ENCODE peak calls at places on chromosome 21, in four cellular contexts. One of them, this sample, is unnamed.
A peak's percentile ranks its signal among the peaks of the same experiment; 100 is the strongest.

GRCh38 chr21:41361786-41362604 is at the start of gene MX2:
- DNase-seq in endothelial cell of umbilical vein: no peak
- DNase-seq in heart left ventricle: peak; percentile 80
- DNase-seq in prostate gland: no peak
- DNase-seq in this sample: peak; percentile 38

GRCh38 chr21:17388226-17388625 is 124.6 kb upstream of the CXADR start:
- DNase-seq in endothelial cell of umbilical vein: no peak
- DNase-seq in prostate gland: no peak
- DNase-seq in heart left ventricle: no peak
- DNase-seq in this sample: no peak

GRCh38 chr21:35849131-35849530 is 211.2 kb downstream of the SETD4 start:
- DNase-seq in prostate gland: peak; percentile 33
- DNase-seq in endothelial cell of umbilical vein: peak; percentile 38
- DNase-seq in heart left ventricle: no peak
- DNase-seq in this sample: peak; percentile 47

GRCh38 chr21:40165671-40166070 is 298.4 kb downstream of the PCP4 start:
- DNase-seq in endothelial cell of umbilical vein: no peak
- DNase-seq in heart left ventricle: no peak
- DNase-seq in prostate gland: no peak
- DNase-seq in this sample: no peak

GRCh38 chr21:14584357-14585095 is 38.4 kb upstream of the SAMSN1 start:
- DNase-seq in prostate gland: no peak
- DNase-seq in endothelial cell of umbilical vein: no peak
- DNase-seq in heart left ventricle: no peak
- DNase-seq in this sample: no peak

GRCh38 chr21:41374867-41375533 is 13.2 kb downstream of the MX2 start:
- DNase-seq in heart left ventricle: peak; percentile 5
- DNase-seq in prostate gland: no peak
- DNase-seq in endothelial cell of umbilical vein: no peak
- DNase-seq in this sample: no peak

GRCh38 chr21:26925122-26925521 is 41.8 kb downstream of the ADAMTS5 start:
- DNase-seq in heart left ventricle: no peak
- DNase-seq in prostate gland: no peak
- DNase-seq in endothelial cell of umbilical vein: no peak
- DNase-seq in this sample: no peak

GRCh38 chr21:25934130-25934529 is 199.4 kb downstream of the GABPA start:
- DNase-seq in prostate gland: no peak
- DNase-seq in endothelial cell of umbilical vein: no peak
- DNase-seq in heart left ventricle: no peak
- DNase-seq in this sample: no peak

GRCh38 chr21:32566990-32567389 is 18.3 kb downstream of the TCP10L start:
- DNase-seq in endothelial cell of umbilical vein: no peak
- DNase-seq in heart left ventricle: no peak
- DNase-seq in prostate gland: no peak
- DNase-seq in this sample: no peak

GRCh38 chr21:41707231-41707988 is 59.4 kb downstream of the RIPK4 start:
- DNase-seq in endothelial cell of umbilical vein: no peak
- DNase-seq in heart left ventricle: no peak
- DNase-seq in prostate gland: peak; percentile 64
- DNase-seq in this sample: no peak

GRCh38 chr21:26962516-26963305 is 4.2 kb downstream of the ADAMTS5 start:
- DNase-seq in endothelial cell of umbilical vein: no peak
- DNase-seq in heart left ventricle: no peak
- DNase-seq in prostate gland: no peak
- DNase-seq in this sample: no peak

GRCh38 chr21:15222711-15223110 is 157.9 kb upstream of the NRIP1 start:
- DNase-seq in heart left ventricle: no peak
- DNase-seq in prostate gland: no peak
- DNase-seq in endothelial cell of umbilical vein: no peak
- DNase-seq in this sample: no peak

GRCh38 chr21:33076600-33077329 is 6.8 kb downstream of the OLIG1 start:
- DNase-seq in endothelial cell of umbilical vein: no peak
- DNase-seq in heart left ventricle: no peak
- DNase-seq in prostate gland: no peak
- DNase-seq in this sample: no peak

GRCh38 chr21:18340387-18340942 is 63.1 kb downstream of the TMPRSS15 start:
- DNase-seq in endothelial cell of umbilical vein: no peak
- DNase-seq in heart left ventricle: no peak
- DNase-seq in prostate gland: no peak
- DNase-seq in this sample: no peak

GRCh38 chr21:44596068-44596725 is 3.9 kb upstream of the KRTAP10-6 start:
- DNase-seq in endothelial cell of umbilical vein: no peak
- DNase-seq in heart left ventricle: no peak
- DNase-seq in prostate gland: no peak
- DNase-seq in this sample: no peak

GRCh38 chr21:44592446-44593365 is at the start of gene KRTAP10-6:
- DNase-seq in heart left ventricle: no peak
- DNase-seq in endothelial cell of umbilical vein: no peak
- DNase-seq in prostate gland: no peak
- DNase-seq in this sample: no peak

GRCh38 chr21:44594406-44594916 is 2.2 kb upstream of the KRTAP10-6 start:
- DNase-seq in endothelial cell of umbilical vein: no peak
- DNase-seq in prostate gland: no peak
- DNase-seq in heart left ventricle: no peak
- DNase-seq in this sample: no peak

GRCh38 chr21:44590311-44590721 is 2.0 kb downstream of the KRTAP10-6 start:
- DNase-seq in heart left ventricle: no peak
- DNase-seq in endothelial cell of umbilical vein: no peak
- DNase-seq in prostate gland: no peak
- DNase-seq in this sample: no peak

GRCh38 chr21:44593598-44594405 is 1.5 kb upstream of the KRTAP10-6 start:
- DNase-seq in heart left ventricle: no peak
- DNase-seq in endothelial cell of umbilical vein: no peak
- DNase-seq in prostate gland: no peak
- DNase-seq in this sample: no peak
- TF ChIP-seq POLR2A in heart left ventricle: no peak
- TF ChIP-seq POLR2A in endothelial cell of umbilical vein: no peak
- TF ChIP-seq POLR2A in prostate gland: no peak
- TF ChIP-seq POLR2A in this sample: no peak

GRCh38 chr21:45923146-45923545 is 58.4 kb upstream of the COL6A1 start:
- DNase-seq in endothelial cell of umbilical vein: peak; percentile 29
- DNase-seq in heart left ventricle: peak; percentile 79
- DNase-seq in prostate gland: peak; percentile 52
- DNase-seq in this sample: peak; percentile 80

GRCh38 chr21:45922648-45923047 is 58.9 kb upstream of the COL6A1 start:
- DNase-seq in prostate gland: no peak
- DNase-seq in endothelial cell of umbilical vein: no peak
- DNase-seq in heart left ventricle: no peak
- DNase-seq in this sample: no peak

GRCh38 chr21:45920824-45921600 is 60.6 kb upstream of the COL6A1 start:
- DNase-seq in prostate gland: no peak
- DNase-seq in endothelial cell of umbilical vein: no peak
- DNase-seq in heart left ventricle: no peak
- DNase-seq in this sample: no peak

GRCh38 chr21:45919593-45919992 is 62.0 kb upstream of the COL6A1 start:
- DNase-seq in prostate gland: no peak
- DNase-seq in endothelial cell of umbilical vein: no peak
- DNase-seq in heart left ventricle: no peak
- DNase-seq in this sample: no peak

DNA sequence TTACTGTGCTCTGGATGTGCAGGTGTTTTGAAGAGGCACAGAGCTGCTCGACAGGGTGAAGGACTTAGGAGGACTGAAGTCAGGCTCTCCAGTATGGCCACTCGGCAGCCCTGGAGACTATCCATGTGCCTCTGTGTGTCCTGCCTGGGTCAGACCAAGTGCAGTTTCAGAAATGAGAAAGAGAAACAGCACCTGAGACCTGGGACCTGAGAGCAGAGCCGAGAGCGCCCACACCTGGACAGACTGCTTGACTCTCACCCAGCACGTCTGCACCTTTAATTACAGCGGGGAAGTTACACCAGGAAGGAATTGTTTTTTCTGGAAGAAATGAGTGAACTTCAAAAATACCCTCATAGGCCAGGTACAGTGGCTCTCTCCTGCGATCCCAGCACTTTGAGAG is 59.7 kb upstream of the COL6A1 start:
- DNase-seq in heart left ventricle: no peak
- DNase-seq in prostate gland: no peak
- DNase-seq in endothelial cell of umbilical vein: no peak
- DNase-seq in this sample: no peak
- TF ChIP-seq CTCF in heart left ventricle: no peak
- TF ChIP-seq CTCF in prostate gland: no peak
- TF ChIP-seq CTCF in endothelial cell of umbilical vein: no peak
- TF ChIP-seq CTCF in this sample: no peak

GRCh38 chr21:42734323-42734971 is 81.0 kb downstream of the PDE9A start:
- DNase-seq in heart left ventricle: no peak
- DNase-seq in endothelial cell of umbilical vein: no peak
- DNase-seq in prostate gland: no peak
- DNase-seq in this sample: no peak
- TF ChIP-seq POLR2A in heart left ventricle: no peak
- TF ChIP-seq POLR2A in endothelial cell of umbilical vein: no peak
- TF ChIP-seq POLR2A in prostate gland: no peak
- TF ChIP-seq POLR2A in this sample: no peak

GRCh38 chr21:28799926-28800325 is 192.8 kb downstream of the LTN1 start:
- DNase-seq in heart left ventricle: no peak
- DNase-seq in endothelial cell of umbilical vein: no peak
- DNase-seq in prostate gland: no peak
- DNase-seq in this sample: no peak

GRCh38 chr21:28801906-28802305 is 190.8 kb downstream of the LTN1 start:
- DNase-seq in heart left ventricle: no peak
- DNase-seq in prostate gland: no peak
- DNase-seq in endothelial cell of umbilical vein: no peak
- DNase-seq in this sample: no peak

GRCh38 chr21:28804089-28804670 is 188.5 kb downstream of the LTN1 start:
- DNase-seq in prostate gland: no peak
- DNase-seq in heart left ventricle: no peak
- DNase-seq in endothelial cell of umbilical vein: no peak
- DNase-seq in this sample: no peak

GRCh38 chr21:28810826-28811524 is 181.7 kb downstream of the LTN1 start:
- DNase-seq in prostate gland: no peak
- DNase-seq in heart left ventricle: no peak
- DNase-seq in endothelial cell of umbilical vein: no peak
- DNase-seq in this sample: no peak

GRCh38 chr21:28805885-28806284 is 186.8 kb downstream of the LTN1 start:
- DNase-seq in endothelial cell of umbilical vein: no peak
- DNase-seq in prostate gland: no peak
- DNase-seq in heart left ventricle: no peak
- DNase-seq in this sample: peak; percentile 63
- TF ChIP-seq CTCF in endothelial cell of umbilical vein: no peak
- TF ChIP-seq CTCF in prostate gland: no peak
- TF ChIP-seq CTCF in heart left ventricle: no peak
- TF ChIP-seq CTCF in this sample: no peak

GRCh38 chr21:34521561-34521960 is 9.6 kb upstream of the KCNE1 start:
- DNase-seq in prostate gland: no peak
- DNase-seq in endothelial cell of umbilical vein: no peak
- DNase-seq in heart left ventricle: no peak
- DNase-seq in this sample: no peak
- TF ChIP-seq POLR2A in prostate gland: no peak
- TF ChIP-seq POLR2A in endothelial cell of umbilical vein: no peak
- TF ChIP-seq POLR2A in heart left ventricle: no peak
- TF ChIP-seq POLR2A in this sample: no peak